ENCODE peak calls at places on chromosomes 2 and 18, in nine cellular contexts. One of them, this sample, is unnamed.

GRCh38 chr2:157107877-157108276 is 149.6 kb upstream of the GALNT5 start:
- DNase-seq in Kasumi-1: no peak
- DNase-seq in cardiac muscle cell: peak; percentile 21
- DNase-seq in fibroblast of pulmonary artery: peak; percentile 48
- DNase-seq in HTR-8/SVneo: no peak
- DNase-seq in sciatic nerve: no peak
- DNase-seq in activated T-cell treated with anti-CD3 and anti-CD28 coated beads, Interleukin-2, amount 50 U/mL, for 4 hours: no peak
- DNase-seq in NCI-H510A treated with DMSO at 0.1 percent for 48 hours: peak; percentile 45
- DNase-seq in iris pigment epithelial cell: peak; percentile 86
- DNase-seq in this sample: no peak

GRCh38 chr2:73255007-73255644 is 21.0 kb downstream of the CCT7 start:
- DNase-seq in Kasumi-1: no peak
- DNase-seq in cardiac muscle cell: no peak
- DNase-seq in fibroblast of pulmonary artery: no peak
- DNase-seq in HTR-8/SVneo: no peak
- DNase-seq in sciatic nerve: no peak
- DNase-seq in activated T-cell treated with anti-CD3 and anti-CD28 coated beads, Interleukin-2, amount 50 U/mL, for 4 hours: no peak
- DNase-seq in NCI-H510A treated with DMSO at 0.1 percent for 48 hours: no peak
- DNase-seq in iris pigment epithelial cell: no peak
- DNase-seq in this sample: no peak

GRCh38 chr2:38233231-38233983 is 143.7 kb downstream of the ATL2 start:
- DNase-seq in Kasumi-1: no peak
- DNase-seq in cardiac muscle cell: peak; percentile 48
- DNase-seq in fibroblast of pulmonary artery: peak; percentile 33
- DNase-seq in HTR-8/SVneo: peak; percentile 19
- DNase-seq in sciatic nerve: no peak
- DNase-seq in activated T-cell treated with anti-CD3 and anti-CD28 coated beads, Interleukin-2, amount 50 U/mL, for 4 hours: no peak
- DNase-seq in NCI-H510A treated with DMSO at 0.1 percent for 48 hours: no peak
- DNase-seq in iris pigment epithelial cell: peak; percentile 54
- DNase-seq in this sample: no peak

GRCh38 chr18:66759017-66759416 is 155.1 kb upstream of the CDH19 start:
- DNase-seq in Kasumi-1: no peak
- DNase-seq in cardiac muscle cell: no peak
- DNase-seq in fibroblast of pulmonary artery: no peak
- DNase-seq in HTR-8/SVneo: no peak
- DNase-seq in sciatic nerve: no peak
- DNase-seq in activated T-cell treated with anti-CD3 and anti-CD28 coated beads, Interleukin-2, amount 50 U/mL, for 4 hours: no peak
- DNase-seq in NCI-H510A treated with DMSO at 0.1 percent for 48 hours: no peak
- DNase-seq in iris pigment epithelial cell: no peak
- DNase-seq in this sample: no peak

GRCh38 chr2:30331038-30331437 is 99.7 kb downstream of the LBH start:
- DNase-seq in Kasumi-1: no peak
- DNase-seq in cardiac muscle cell: no peak
- DNase-seq in fibroblast of pulmonary artery: no peak
- DNase-seq in HTR-8/SVneo: no peak
- DNase-seq in sciatic nerve: no peak
- DNase-seq in activated T-cell treated with anti-CD3 and anti-CD28 coated beads, Interleukin-2, amount 50 U/mL, for 4 hours: no peak
- DNase-seq in NCI-H510A treated with DMSO at 0.1 percent for 48 hours: no peak
- DNase-seq in iris pigment epithelial cell: no peak
- DNase-seq in this sample: no peak

GRCh38 chr2:111679202-111679601 is 204.8 kb downstream of the ANAPC1 start:
- DNase-seq in Kasumi-1: no peak
- DNase-seq in cardiac muscle cell: peak; percentile 24
- DNase-seq in fibroblast of pulmonary artery: no peak
- DNase-seq in HTR-8/SVneo: no peak
- DNase-seq in sciatic nerve: no peak
- DNase-seq in activated T-cell treated with anti-CD3 and anti-CD28 coated beads, Interleukin-2, amount 50 U/mL, for 4 hours: no peak
- DNase-seq in NCI-H510A treated with DMSO at 0.1 percent for 48 hours: no peak
- DNase-seq in iris pigment epithelial cell: no peak
- DNase-seq in this sample: no peak

GRCh38 chr18:2881490-2882195 is 34.8 kb downstream of the EMILIN2 start:
- DNase-seq in Kasumi-1: no peak
- DNase-seq in cardiac muscle cell: peak; percentile 93
- DNase-seq in fibroblast of pulmonary artery: peak; percentile 91
- DNase-seq in HTR-8/SVneo: no peak
- DNase-seq in sciatic nerve: peak; percentile 77
- DNase-seq in activated T-cell treated with anti-CD3 and anti-CD28 coated beads, Interleukin-2, amount 50 U/mL, for 4 hours: no peak
- DNase-seq in NCI-H510A treated with DMSO at 0.1 percent for 48 hours: peak; percentile 74
- DNase-seq in iris pigment epithelial cell: peak; percentile 77
- DNase-seq in this sample: no peak

GRCh38 chr2:66535574-66536289 is 100.8 kb downstream of the MEIS1 start:
- DNase-seq in Kasumi-1: no peak
- DNase-seq in cardiac muscle cell: no peak
- DNase-seq in fibroblast of pulmonary artery: no peak
- DNase-seq in HTR-8/SVneo: no peak
- DNase-seq in sciatic nerve: no peak
- DNase-seq in activated T-cell treated with anti-CD3 and anti-CD28 coated beads, Interleukin-2, amount 50 U/mL, for 4 hours: no peak
- DNase-seq in NCI-H510A treated with DMSO at 0.1 percent for 48 hours: no peak
- DNase-seq in iris pigment epithelial cell: no peak
- DNase-seq in this sample: no peak

GRCh38 chr2:220736778-220737177 is 835.3 kb downstream of the EPHA4 start:
- DNase-seq in Kasumi-1: no peak
- DNase-seq in cardiac muscle cell: no peak
- DNase-seq in fibroblast of pulmonary artery: no peak
- DNase-seq in HTR-8/SVneo: no peak
- DNase-seq in sciatic nerve: no peak
- DNase-seq in activated T-cell treated with anti-CD3 and anti-CD28 coated beads, Interleukin-2, amount 50 U/mL, for 4 hours: no peak
- DNase-seq in NCI-H510A treated with DMSO at 0.1 percent for 48 hours: no peak
- DNase-seq in iris pigment epithelial cell: no peak
- DNase-seq in this sample: no peak

GRCh38 chr18:43587538-43588153 is 310.4 kb upstream of the SYT4 start:
- DNase-seq in Kasumi-1: peak; percentile 44
- DNase-seq in cardiac muscle cell: peak; percentile 63
- DNase-seq in fibroblast of pulmonary artery: peak; percentile 63
- DNase-seq in HTR-8/SVneo: peak; percentile 6
- DNase-seq in sciatic nerve: no peak
- DNase-seq in activated T-cell treated with anti-CD3 and anti-CD28 coated beads, Interleukin-2, amount 50 U/mL, for 4 hours: no peak
- DNase-seq in NCI-H510A treated with DMSO at 0.1 percent for 48 hours: peak; percentile 58
- DNase-seq in iris pigment epithelial cell: peak; percentile 47
- DNase-seq in this sample: peak; percentile 10

GRCh38 chr18:76844742-76845477 is 22.6 kb downstream of the ZNF236 start:
- DNase-seq in Kasumi-1: no peak
- DNase-seq in cardiac muscle cell: no peak
- DNase-seq in fibroblast of pulmonary artery: no peak
- DNase-seq in HTR-8/SVneo: no peak
- DNase-seq in sciatic nerve: no peak
- DNase-seq in activated T-cell treated with anti-CD3 and anti-CD28 coated beads, Interleukin-2, amount 50 U/mL, for 4 hours: no peak
- DNase-seq in NCI-H510A treated with DMSO at 0.1 percent for 48 hours: no peak
- DNase-seq in iris pigment epithelial cell: peak; percentile 40
- DNase-seq in this sample: no peak